ENCODE peak calls at places on chromosomes 6 and 20, in five cellular contexts. One of them, this sample, is unnamed.
A peak's percentile ranks its signal among the peaks of the same experiment; 100 is the strongest.

GRCh38 chr20:64232794-64233193 is 22.8 kb upstream of the PCMTD2 start:
- DNase-seq in NCI-H1105: peak; percentile 27
- DNase-seq in activated CD4-positive, alpha-beta T cell treated with anti-CD3 and anti-CD28 coated beads for 48 hours: no peak
- DNase-seq in lung microvascular endothelial cell: no peak
- DNase-seq in A549: peak; percentile 13
- DNase-seq in this sample: no peak

GRCh38 chr6:134176283-134176975 is 124.0 kb upstream of the SLC2A12 start:
- DNase-seq in A549: no peak
- DNase-seq in NCI-H1105: no peak
- DNase-seq in lung microvascular endothelial cell: peak; percentile 64
- DNase-seq in activated CD4-positive, alpha-beta T cell treated with anti-CD3 and anti-CD28 coated beads for 48 hours: peak; percentile 9
- DNase-seq in this sample: peak; percentile 35

GRCh38 chr20:51029556-51029955 is 6.6 kb upstream of the KCNG1 start:
- DNase-seq in A549: no peak
- DNase-seq in activated CD4-positive, alpha-beta T cell treated with anti-CD3 and anti-CD28 coated beads for 48 hours: no peak
- DNase-seq in NCI-H1105: no peak
- DNase-seq in lung microvascular endothelial cell: no peak
- DNase-seq in this sample: no peak

GRCh38 chr6:63487123-63487813 is 85.0 kb upstream of the LOC128125822 start:
- DNase-seq in NCI-H1105: no peak
- DNase-seq in activated CD4-positive, alpha-beta T cell treated with anti-CD3 and anti-CD28 coated beads for 48 hours: no peak
- DNase-seq in lung microvascular endothelial cell: no peak
- DNase-seq in A549: peak; percentile 21
- DNase-seq in this sample: no peak

GRCh38 chr6:142746524-142746923 is 198.5 kb downstream of the HIVEP2 start:
- DNase-seq in activated CD4-positive, alpha-beta T cell treated with anti-CD3 and anti-CD28 coated beads for 48 hours: peak; percentile 15
- DNase-seq in lung microvascular endothelial cell: peak; percentile 40
- DNase-seq in NCI-H1105: no peak
- DNase-seq in A549: peak; percentile 26
- DNase-seq in this sample: no peak

GRCh38 chr6:131949615-131949908 is 1.6 kb downstream of the CCN2 start:
- DNase-seq in NCI-H1105: no peak
- DNase-seq in A549: no peak
- DNase-seq in lung microvascular endothelial cell: no peak
- DNase-seq in activated CD4-positive, alpha-beta T cell treated with anti-CD3 and anti-CD28 coated beads for 48 hours: no peak
- DNase-seq in this sample: no peak

GRCh38 chr6:142130814-142131213 is 1.9 kb upstream of the GJE1 start:
- DNase-seq in A549: no peak
- DNase-seq in NCI-H1105: no peak
- DNase-seq in lung microvascular endothelial cell: no peak
- DNase-seq in activated CD4-positive, alpha-beta T cell treated with anti-CD3 and anti-CD28 coated beads for 48 hours: no peak
- DNase-seq in this sample: no peak

GRCh38 chr20:60242836-60243520 is 284.8 kb downstream of the CDH26 start:
- DNase-seq in NCI-H1105: no peak
- DNase-seq in activated CD4-positive, alpha-beta T cell treated with anti-CD3 and anti-CD28 coated beads for 48 hours: no peak
- DNase-seq in A549: no peak
- DNase-seq in lung microvascular endothelial cell: no peak
- DNase-seq in this sample: no peak

GRCh38 chr6:112717856-112718255 is 370.7 kb downstream of the RFPL4B start:
- DNase-seq in activated CD4-positive, alpha-beta T cell treated with anti-CD3 and anti-CD28 coated beads for 48 hours: no peak
- DNase-seq in A549: no peak
- DNase-seq in lung microvascular endothelial cell: no peak
- DNase-seq in NCI-H1105: no peak
- DNase-seq in this sample: no peak

GRCh38 chr6:53119772-53120409 is 28.8 kb downstream of the GCM1 start:
- DNase-seq in lung microvascular endothelial cell: peak; percentile 44
- DNase-seq in activated CD4-positive, alpha-beta T cell treated with anti-CD3 and anti-CD28 coated beads for 48 hours: no peak
- DNase-seq in NCI-H1105: no peak
- DNase-seq in A549: peak; percentile 44
- DNase-seq in this sample: no peak

GRCh38 chr6:108765495-108765894 is 82.7 kb upstream of the ARMC2 start:
- DNase-seq in lung microvascular endothelial cell: no peak
- DNase-seq in A549: no peak
- DNase-seq in NCI-H1105: no peak
- DNase-seq in activated CD4-positive, alpha-beta T cell treated with anti-CD3 and anti-CD28 coated beads for 48 hours: no peak
- DNase-seq in this sample: no peak

GRCh38 chr6:14781707-14782306 is 464.1 kb upstream of the JARID2 start:
- DNase-seq in lung microvascular endothelial cell: no peak
- DNase-seq in NCI-H1105: no peak
- DNase-seq in A549: no peak
- DNase-seq in activated CD4-positive, alpha-beta T cell treated with anti-CD3 and anti-CD28 coated beads for 48 hours: no peak
- DNase-seq in this sample: no peak

GRCh38 chr20:18011951-18012645 is 43.3 kb downstream of the MGME1 start:
- DNase-seq in lung microvascular endothelial cell: no peak
- DNase-seq in A549: no peak
- DNase-seq in activated CD4-positive, alpha-beta T cell treated with anti-CD3 and anti-CD28 coated beads for 48 hours: no peak
- DNase-seq in NCI-H1105: no peak
- DNase-seq in this sample: no peak

GRCh38 chr6:107458687-107459282 is 579 bp downstream of the PDSS2 start:
- DNase-seq in activated CD4-positive, alpha-beta T cell treated with anti-CD3 and anti-CD28 coated beads for 48 hours: peak; percentile 37
- DNase-seq in lung microvascular endothelial cell: peak; percentile 15
- DNase-seq in NCI-H1105: peak; percentile 44
- DNase-seq in A549: no peak
- DNase-seq in this sample: peak; percentile 22

GRCh38 chr6:40352527-40353170 is 234.5 kb downstream of the LRFN2 start:
- DNase-seq in NCI-H1105: no peak
- DNase-seq in lung microvascular endothelial cell: no peak
- DNase-seq in A549: no peak
- DNase-seq in activated CD4-positive, alpha-beta T cell treated with anti-CD3 and anti-CD28 coated beads for 48 hours: no peak
- DNase-seq in this sample: no peak

GRCh38 chr6:11535801-11536230 is 1.7 kb upstream of the TMEM170B start:
- DNase-seq in activated CD4-positive, alpha-beta T cell treated with anti-CD3 and anti-CD28 coated beads for 48 hours: peak; percentile 25
- DNase-seq in NCI-H1105: no peak
- DNase-seq in A549: no peak
- DNase-seq in lung microvascular endothelial cell: peak; percentile 64
- DNase-seq in this sample: no peak

GRCh38 chr20:44428174-44429016 is 47.3 kb upstream of the TTPAL start:
- DNase-seq in NCI-H1105: no peak
- DNase-seq in lung microvascular endothelial cell: no peak
- DNase-seq in A549: no peak
- DNase-seq in activated CD4-positive, alpha-beta T cell treated with anti-CD3 and anti-CD28 coated beads for 48 hours: no peak
- DNase-seq in this sample: peak; percentile 53

GRCh38 chr20:18001131-18001921 is 32.5 kb downstream of the MGME1 start:
- DNase-seq in A549: peak; percentile 54
- DNase-seq in NCI-H1105: no peak
- DNase-seq in lung microvascular endothelial cell: no peak
- DNase-seq in activated CD4-positive, alpha-beta T cell treated with anti-CD3 and anti-CD28 coated beads for 48 hours: no peak
- DNase-seq in this sample: no peak

GRCh38 chr6:136921936-136922679 is at the start of gene SLC35D3:
- DNase-seq in NCI-H1105: no peak
- DNase-seq in A549: peak; percentile 16
- DNase-seq in activated CD4-positive, alpha-beta T cell treated with anti-CD3 and anti-CD28 coated beads for 48 hours: peak; percentile 30
- DNase-seq in lung microvascular endothelial cell: peak; percentile 28
- DNase-seq in this sample: peak; percentile 47

GRCh38 chr20:31517373-31517772 is 3.1 kb downstream of the HM13 start:
- DNase-seq in NCI-H1105: no peak
- DNase-seq in A549: peak; percentile 76
- DNase-seq in lung microvascular endothelial cell: peak; percentile 71
- DNase-seq in activated CD4-positive, alpha-beta T cell treated with anti-CD3 and anti-CD28 coated beads for 48 hours: no peak
- DNase-seq in this sample: peak; percentile 60

This sample was measured in HuH-7.5.